ENCODE peak calls at places on chromosome 17, in six cellular contexts. One of them, this sample, is unnamed. For H3K9me2 and H3K4me1, the result is how much of the 10 kb centered on the place peaks cover.

GRCh38 chr17:48011405-48012150 is 26.0 kb downstream of the COPZ2 start:
- DNase-seq in SK-N-SH: peak
- DNase-seq in MM.1S: peak
- DNase-seq in PC-3: peak
- DNase-seq in HCT116: peak
- DNase-seq in GM23248: peak
- DNase-seq in this sample: peak

GRCh38 chr17:55641559-55642160 is 81.0 kb downstream of the TMEM100 start:
- DNase-seq in SK-N-SH: peak
- DNase-seq in MM.1S: peak
- DNase-seq in PC-3: peak
- DNase-seq in HCT116: peak
- DNase-seq in GM23248: peak
- DNase-seq in this sample: peak

GRCh38 chr17:65115721-65116312 is 21.4 kb upstream of the RGS9 start:
- DNase-seq in SK-N-SH: no peak
- DNase-seq in MM.1S: no peak
- DNase-seq in PC-3: no peak
- DNase-seq in HCT116: no peak
- DNase-seq in GM23248: no peak
- DNase-seq in this sample: no peak

GRCh38 chr17:77173104-77173503 is 32.3 kb downstream of the SEC14L1 start:
- DNase-seq in SK-N-SH: no peak
- DNase-seq in MM.1S: no peak
- DNase-seq in PC-3: no peak
- DNase-seq in HCT116: no peak
- DNase-seq in GM23248: no peak
- DNase-seq in this sample: no peak

GRCh38 chr17:32723310-32723955 is 153.5 kb downstream of the MYO1D start:
- DNase-seq in SK-N-SH: no peak
- DNase-seq in MM.1S: no peak
- DNase-seq in PC-3: no peak
- DNase-seq in HCT116: no peak
- DNase-seq in GM23248: peak
- DNase-seq in this sample: no peak

GRCh38 chr17:37359682-37360188 is 16.1 kb upstream of the C17orf78 start:
- DNase-seq in SK-N-SH: no peak
- DNase-seq in MM.1S: no peak
- DNase-seq in PC-3: no peak
- DNase-seq in HCT116: no peak
- DNase-seq in GM23248: peak
- DNase-seq in this sample: no peak

GRCh38 chr17:7686221-7687071 is 844 bp downstream of the TP53 start:
- DNase-seq in SK-N-SH: peak
- DNase-seq in MM.1S: peak
- DNase-seq in PC-3: no peak
- DNase-seq in HCT116: peak
- DNase-seq in GM23248: peak
- DNase-seq in this sample: peak

GRCh38 chr17:77327566-77328463 is 187.0 kb downstream of the SEC14L1 start:
- DNase-seq in SK-N-SH: peak
- DNase-seq in MM.1S: no peak
- DNase-seq in PC-3: no peak
- DNase-seq in HCT116: no peak
- DNase-seq in GM23248: no peak
- DNase-seq in this sample: no peak

GRCh38 chr17:34254146-34254545 is 939 bp upstream of the CCL2 start:
- DNase-seq in SK-N-SH: no peak
- DNase-seq in MM.1S: no peak
- DNase-seq in PC-3: no peak
- DNase-seq in HCT116: no peak
- DNase-seq in GM23248: peak
- DNase-seq in this sample: no peak

GRCh38 chr17:61766520-61766919 is 96.8 kb downstream of the BRIP1 start:
- DNase-seq in SK-N-SH: no peak
- DNase-seq in MM.1S: no peak
- DNase-seq in PC-3: peak
- DNase-seq in HCT116: no peak
- DNase-seq in GM23248: peak
- DNase-seq in this sample: no peak

GRCh38 chr17:229945-230235 is 48.4 kb upstream of the DOC2B start:
- DNase-seq in SK-N-SH: no peak
- DNase-seq in MM.1S: no peak
- DNase-seq in PC-3: no peak
- DNase-seq in HCT116: no peak
- DNase-seq in GM23248: no peak
- DNase-seq in this sample: no peak

GRCh38 chr17:16407911-16408588 is 7.3 kb upstream of the TRPV2 start:
- DNase-seq in SK-N-SH: peak
- DNase-seq in MM.1S: peak
- DNase-seq in PC-3: peak
- DNase-seq in HCT116: no peak
- DNase-seq in GM23248: peak
- DNase-seq in this sample: peak

GRCh38 chr17:36926701-36927100 is 10.6 kb upstream of the LHX1 start:
- DNase-seq in SK-N-SH: no peak
- DNase-seq in MM.1S: no peak
- DNase-seq in PC-3: no peak
- DNase-seq in HCT116: no peak
- DNase-seq in GM23248: no peak
- DNase-seq in this sample: no peak

GRCh38 chr17:19379306-19380075 is 1.2 kb downstream of the MAPK7 start:
- DNase-seq in SK-N-SH: no peak
- DNase-seq in MM.1S: no peak
- DNase-seq in PC-3: no peak
- DNase-seq in HCT116: no peak
- DNase-seq in GM23248: no peak
- DNase-seq in this sample: no peak

GRCh38 chr17:80347536-80347935 is 67.4 kb upstream of the ENDOV start:
- DNase-seq in SK-N-SH: no peak
- DNase-seq in MM.1S: no peak
- DNase-seq in PC-3: no peak
- DNase-seq in HCT116: no peak
- DNase-seq in GM23248: no peak
- DNase-seq in this sample: no peak

GRCh38 chr17:80348551-80349436 is 66.2 kb upstream of the ENDOV start:
- DNase-seq in SK-N-SH: no peak
- DNase-seq in MM.1S: no peak
- DNase-seq in PC-3: peak
- DNase-seq in HCT116: no peak
- DNase-seq in GM23248: no peak
- DNase-seq in this sample: no peak

GRCh38 chr17:80346498-80347275 is 68.3 kb upstream of the ENDOV start:
- DNase-seq in SK-N-SH: no peak
- DNase-seq in MM.1S: no peak
- DNase-seq in PC-3: no peak
- DNase-seq in HCT116: no peak
- DNase-seq in GM23248: no peak
- DNase-seq in this sample: no peak

GRCh38 chr17:80349437-80350160 is 65.4 kb upstream of the ENDOV start:
- DNase-seq in SK-N-SH: no peak
- DNase-seq in MM.1S: no peak
- DNase-seq in PC-3: no peak
- DNase-seq in HCT116: no peak
- DNase-seq in GM23248: peak
- DNase-seq in this sample: no peak

DNA sequence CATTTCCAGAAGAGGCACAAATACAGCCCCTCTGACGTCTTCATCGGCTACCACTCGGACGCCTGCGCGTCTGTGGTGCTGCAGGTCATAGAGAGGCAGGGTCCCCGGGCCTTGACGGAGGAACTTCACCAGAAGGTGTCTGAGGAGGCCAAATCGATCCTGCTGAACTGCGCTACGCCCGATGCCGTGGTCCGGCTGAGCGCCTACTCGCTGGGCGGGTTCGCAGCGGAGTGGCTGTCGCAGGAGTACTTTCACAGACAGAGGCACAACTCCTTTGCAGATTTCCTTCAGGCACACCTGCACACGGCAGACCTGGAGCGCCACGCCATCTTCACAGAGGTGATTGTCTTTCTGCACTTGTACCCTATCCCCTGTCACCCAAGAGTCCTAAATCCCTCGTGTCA is 67.0 kb upstream of the ENDOV start:
- DNase-seq in SK-N-SH: no peak
- DNase-seq in MM.1S: no peak
- DNase-seq in PC-3: no peak
- DNase-seq in HCT116: no peak
- DNase-seq in GM23248: no peak
- DNase-seq in this sample: no peak
- H3K9me2 ChIP-seq in SK-N-SH: under half
- H3K9me2 ChIP-seq in MM.1S: under half
- H3K9me2 ChIP-seq in PC-3: under half
- H3K9me2 ChIP-seq in HCT116: under half
- H3K9me2 ChIP-seq in GM23248: under half
- H3K9me2 ChIP-seq in this sample: under half

GRCh38 chr17:17692353-17693252 is 11.3 kb downstream of the RAI1 start:
- DNase-seq in SK-N-SH: no peak
- DNase-seq in MM.1S: no peak
- DNase-seq in PC-3: peak
- DNase-seq in HCT116: no peak
- DNase-seq in GM23248: no peak
- DNase-seq in this sample: peak
- H3K4me1 ChIP-seq in SK-N-SH: half or more
- H3K4me1 ChIP-seq in MM.1S: under half
- H3K4me1 ChIP-seq in PC-3: half or more
- H3K4me1 ChIP-seq in HCT116: half or more
- H3K4me1 ChIP-seq in GM23248: under half
- H3K4me1 ChIP-seq in this sample: half or more

GRCh38 chr17:40417258-40417608 is 463 bp downstream of the TOP2A start:
- DNase-seq in SK-N-SH: no peak
- DNase-seq in MM.1S: peak
- DNase-seq in PC-3: no peak
- DNase-seq in HCT116: no peak
- DNase-seq in GM23248: no peak
- DNase-seq in this sample: peak

GRCh38 chr17:40416671-40417070 is 1.0 kb downstream of the TOP2A start:
- DNase-seq in SK-N-SH: no peak
- DNase-seq in MM.1S: peak
- DNase-seq in PC-3: no peak
- DNase-seq in HCT116: no peak
- DNase-seq in GM23248: no peak
- DNase-seq in this sample: peak

GRCh38 chr17:40412880-40413279 is 4.8 kb downstream of the TOP2A start:
- DNase-seq in SK-N-SH: no peak
- DNase-seq in MM.1S: no peak
- DNase-seq in PC-3: no peak
- DNase-seq in HCT116: no peak
- DNase-seq in GM23248: no peak
- DNase-seq in this sample: no peak

GRCh38 chr17:40417609-40418427 is at the start of gene TOP2A:
- DNase-seq in SK-N-SH: peak
- DNase-seq in MM.1S: peak
- DNase-seq in PC-3: peak
- DNase-seq in HCT116: peak
- DNase-seq in GM23248: peak
- DNase-seq in this sample: peak

DNA sequence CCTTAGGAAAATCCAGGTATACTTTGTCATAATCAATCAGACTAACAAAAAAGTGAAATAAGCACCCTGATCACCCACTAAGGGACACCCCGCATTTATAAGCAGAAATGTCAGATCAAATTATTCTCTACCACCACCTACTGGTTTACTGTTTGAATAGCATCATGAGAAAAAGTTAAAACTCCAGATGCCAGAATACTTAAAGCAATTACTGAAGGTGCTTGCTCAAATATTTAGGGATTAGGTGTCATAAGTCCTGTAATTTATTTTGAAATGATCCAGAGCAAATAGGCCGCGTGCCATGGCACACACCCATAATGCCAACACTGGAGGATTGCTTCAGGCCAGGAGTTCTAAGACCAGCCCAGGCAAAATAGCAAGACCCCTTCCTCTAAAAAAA is 2.3 kb downstream of the TOP2A start:
- DNase-seq in SK-N-SH: peak
- DNase-seq in MM.1S: peak
- DNase-seq in PC-3: peak
- DNase-seq in HCT116: no peak
- DNase-seq in GM23248: peak
- DNase-seq in this sample: peak
- H3K9ac ChIP-seq in SK-N-SH: peak
- H3K9ac ChIP-seq in MM.1S: no peak
- H3K9ac ChIP-seq in PC-3: no peak
- H3K9ac ChIP-seq in HCT116: no peak
- H3K9ac ChIP-seq in GM23248: peak
- H3K9ac ChIP-seq in this sample: no peak

GRCh38 chr17:44086364-44087311 is 16.1 kb downstream of the G6PC3 start:
- DNase-seq in SK-N-SH: peak
- DNase-seq in MM.1S: no peak
- DNase-seq in PC-3: peak
- DNase-seq in HCT116: peak
- DNase-seq in GM23248: peak
- DNase-seq in this sample: no peak
- H3K9me2 ChIP-seq in SK-N-SH: under half
- H3K9me2 ChIP-seq in MM.1S: under half
- H3K9me2 ChIP-seq in PC-3: under half
- H3K9me2 ChIP-seq in HCT116: under half
- H3K9me2 ChIP-seq in GM23248: under half
- H3K9me2 ChIP-seq in this sample: under half

DNA sequence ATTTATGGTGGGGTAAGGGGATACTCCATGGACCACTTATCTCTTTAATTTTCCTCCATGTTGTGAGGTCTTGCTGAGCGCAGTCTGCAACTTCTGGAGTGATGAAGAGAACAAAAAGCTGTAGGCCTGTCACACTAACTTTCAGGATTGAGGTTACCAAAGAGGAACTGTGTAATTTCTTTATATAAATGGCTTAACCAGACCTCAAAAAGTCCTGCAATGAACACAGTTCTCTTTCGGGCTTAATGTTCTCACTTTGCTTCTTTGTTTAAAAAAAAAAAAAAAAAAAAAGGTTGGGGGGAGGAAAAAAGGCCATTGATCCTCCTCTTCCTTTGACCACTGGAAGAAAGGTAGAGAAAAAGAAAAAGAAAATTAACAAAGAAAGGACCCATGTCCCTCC is 86.8 kb upstream of the SOX9 start:
- DNase-seq in SK-N-SH: no peak
- DNase-seq in MM.1S: no peak
- DNase-seq in PC-3: no peak
- DNase-seq in HCT116: no peak
- DNase-seq in GM23248: no peak
- DNase-seq in this sample: peak
- H3K4me1 ChIP-seq in SK-N-SH: under half
- H3K4me1 ChIP-seq in MM.1S: under half
- H3K4me1 ChIP-seq in PC-3: under half
- H3K4me1 ChIP-seq in HCT116: under half
- H3K4me1 ChIP-seq in GM23248: under half
- H3K4me1 ChIP-seq in this sample: half or more